ENCODE peak calls at places on chromosome 10, in four cellular contexts. N is tibial nerve, T is tibial artery, O is neural crest cell. P is an unnamed sample.
A peak's percentile ranks its signal among the peaks of the same experiment; 100 is the strongest.

GRCh38 chr10:44749141-44749540 is 162.0 kb upstream of the TMEM72 start:
- DNase-seq in N (no peak), T (no peak), O (no peak), P (no peak)

GRCh38 chr10:35533565-35533964 is 71.6 kb upstream of the GJD4 start:
- DNase-seq in N (no peak), T (no peak), O (no peak), P (no peak)

GRCh38 chr10:55311823-55312431 is 510.9 kb upstream of the PCDH15 start:
- DNase-seq in N (no peak), T (no peak), O (no peak), P (no peak)

GRCh38 chr10:76248781-76249180 is 817.4 kb downstream of the LRMDA start:
- DNase-seq in N (no peak), T (no peak), O (no peak), P (no peak)

GRCh38 chr10:99775850-99776249 is 6.6 kb upstream of the ABCC2 start:
- DNase-seq in N (no peak), T (no peak), O (no peak), P (no peak)

GRCh38 chr10:26780793-26781601 is 79.8 kb downstream of the ABI1 start:
- DNase-seq in N (no peak), T (no peak), O (no peak), P (no peak)

GRCh38 chr10:128540806-128541739 is 414.9 kb upstream of the MKI67 start:
- DNase-seq in N (no peak), T (no peak), O (peak; percentile 36), P (no peak)

GRCh38 chr10:78458983-78459638 is 425.4 kb downstream of the RPS24 start:
- DNase-seq in N (no peak), T (peak; percentile 11), O (no peak), P (no peak)

GRCh38 chr10:78207776-78208175 is 174.1 kb downstream of the RPS24 start:
- DNase-seq in N (no peak), T (no peak), O (no peak), P (no peak)

GRCh38 chr10:77553966-77554365 is 83.6 kb downstream of the KCNMA1 start:
- DNase-seq in N (no peak), T (no peak), O (no peak), P (no peak)

GRCh38 chr10:98446121-98446655 is 547 bp downstream of the HPS1 start:
- DNase-seq in N (no peak), T (peak; percentile 50), O (peak; percentile 20), P (no peak)

GRCh38 chr10:69496352-69497234 is 45.3 kb downstream of the TSPAN15 start:
- DNase-seq in N (no peak), T (no peak), O (no peak), P (no peak)

GRCh38 chr10:100519321-100520051 is at the start of gene SEC31B:
- DNase-seq in N (no peak), T (no peak), O (peak; percentile 60), P (peak; percentile 74)

GRCh38 chr10:46541735-46542566 is 14.5 kb downstream of the GPRIN2 start:
- DNase-seq in N (peak; percentile 11), T (peak; percentile 14), O (no peak), P (peak; percentile 65)

GRCh38 chr10:484925-485661 is 204.4 kb downstream of the DIP2C start:
- DNase-seq in N (no peak), T (no peak), O (no peak), P (peak; percentile 52)

GRCh38 chr10:17249820-17250219 is 21.8 kb downstream of the VIM start:
- DNase-seq in N (no peak), T (no peak), O (no peak), P (no peak)

GRCh38 chr10:44389556-44389955 is 4.7 kb upstream of the CXCL12 start:
- DNase-seq in N (no peak), T (no peak), O (no peak), P (no peak)

GRCh38 chr10:132658546-132659205 is 121.1 kb downstream of the INPP5A start:
- DNase-seq in N (no peak), T (no peak), O (no peak), P (no peak)

GRCh38 chr10:43126759-43127424 is 11.4 kb upstream of the CSGALNACT2 start:
- DNase-seq in N (no peak), T (no peak), O (no peak), P (peak; percentile 60)

GRCh38 chr10:126867567-126868365 is 37.5 kb upstream of the DOCK1 start:
- DNase-seq in N (no peak), T (no peak), O (no peak), P (peak; percentile 59)

GRCh38 chr10:43785252-43785651 is 136.6 kb upstream of the ZNF32 start:
- DNase-seq in N (no peak), T (no peak), O (no peak), P (no peak)

GRCh38 chr10:24962998-24963397 is 10.6 kb upstream of the PRTFDC1 start:
- DNase-seq in N (no peak), T (no peak), O (no peak), P (no peak)

GRCh38 chr10:113854757-113855626 is 531 bp downstream of the NHLRC2 start:
- DNase-seq in N (peak; percentile 36), T (peak; percentile 58), O (peak; percentile 53), P (peak; percentile 80)

GRCh38 chr10:45000764-45001381 is at the start of gene ZNF22:
- DNase-seq in N (peak; percentile 47), T (peak; percentile 59), O (peak; percentile 74), P (peak; percentile 86)

DNA sequence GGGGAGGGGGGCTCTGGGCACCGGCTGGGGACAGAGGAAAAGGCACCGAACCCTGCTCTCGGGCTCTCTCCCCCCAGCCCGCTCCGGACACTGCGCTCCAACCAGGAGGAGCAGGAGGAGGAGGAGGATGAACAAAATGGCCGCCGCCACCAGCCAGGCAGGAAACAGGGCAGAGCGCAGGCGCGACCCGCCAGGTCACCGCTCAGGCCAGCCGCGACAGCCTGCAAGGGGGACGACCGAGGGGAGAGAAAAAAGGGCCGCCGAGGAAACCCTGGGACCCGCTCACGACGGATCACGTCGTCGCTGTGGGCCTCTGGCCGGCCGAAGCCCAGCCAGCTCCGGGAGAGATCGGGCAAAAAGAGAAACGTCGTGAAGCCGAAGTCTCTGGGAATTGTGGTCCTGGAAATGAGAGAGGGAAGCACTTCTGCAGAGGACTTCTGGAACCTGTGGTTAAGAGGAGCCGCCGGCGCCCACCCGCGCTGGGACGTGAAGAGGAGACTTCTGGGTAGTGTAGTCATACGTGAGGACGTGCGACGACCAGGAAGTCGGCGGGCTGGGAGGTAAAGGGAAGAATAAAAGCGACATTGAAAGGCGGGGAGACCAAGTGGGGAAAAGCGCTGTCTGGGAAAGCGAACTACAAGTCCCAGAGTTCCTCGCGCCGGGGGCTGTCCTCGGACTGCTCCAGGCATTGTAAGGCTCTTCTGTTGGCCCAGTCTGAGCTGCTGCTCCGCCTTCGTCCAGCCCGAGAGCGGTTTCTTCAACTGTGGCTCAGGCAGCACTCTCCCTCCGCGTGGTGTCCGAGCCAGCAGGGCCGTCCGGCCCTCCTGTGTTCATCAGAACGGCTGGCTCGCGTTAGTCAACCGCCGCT is at the start of gene TIAL1:
- DNase-seq in N (peak; percentile 94), T (peak; percentile 98), O (peak; percentile 91), P (peak; percentile 95)
- TF ChIP-seq CTCF in N (no peak), T (no peak), O (no peak), P (no peak)

DNA sequence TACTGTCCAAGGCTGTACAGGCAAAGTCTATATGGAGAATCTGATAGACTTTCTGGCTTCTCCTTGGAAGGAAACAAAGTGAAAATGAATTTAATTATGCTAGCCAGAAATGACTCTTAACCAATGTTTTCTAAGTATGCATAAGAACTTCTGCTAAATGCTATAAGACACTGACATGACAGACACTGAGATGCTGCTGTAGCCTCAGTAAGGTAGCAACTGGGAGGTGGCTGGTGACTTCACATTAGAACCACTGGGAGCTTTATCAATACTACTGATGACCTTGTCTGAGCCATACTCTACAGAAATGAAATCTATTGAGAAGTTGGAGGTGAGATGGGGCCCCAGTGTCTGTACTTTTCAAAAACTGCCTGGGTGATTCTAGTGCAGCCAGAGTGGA is 188.6 kb downstream of the ZNF365 start:
- DNase-seq in N (no peak), T (no peak), O (no peak), P (no peak)
- TF ChIP-seq CTCF in N (no peak), T (no peak), O (no peak), P (no peak)

DNA sequence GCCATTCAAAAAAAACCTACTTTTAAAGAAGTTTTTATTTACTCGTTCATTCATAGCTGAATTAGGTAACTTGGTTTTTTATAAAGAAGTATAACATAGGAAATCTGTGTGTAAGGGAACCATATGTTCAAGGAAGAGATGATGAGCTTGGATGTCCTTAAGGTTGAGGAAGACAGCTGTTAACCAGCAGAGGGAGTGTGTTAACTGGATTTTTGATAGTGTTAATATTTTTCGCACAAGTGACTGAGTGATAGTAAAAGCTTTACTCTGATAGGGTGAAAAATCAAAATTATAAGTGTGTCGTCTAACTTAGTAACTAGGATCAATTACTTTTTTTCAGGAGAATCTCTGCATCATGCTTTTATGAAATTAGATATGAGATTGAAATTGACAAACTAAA is 134.7 kb downstream of the ARL5B start:
- DNase-seq in N (no peak), T (no peak), O (no peak), P (no peak)
- TF ChIP-seq CTCF in N (peak; percentile 18), T (peak; percentile 16), O (peak; percentile 66), P (peak; percentile 71)

DNA sequence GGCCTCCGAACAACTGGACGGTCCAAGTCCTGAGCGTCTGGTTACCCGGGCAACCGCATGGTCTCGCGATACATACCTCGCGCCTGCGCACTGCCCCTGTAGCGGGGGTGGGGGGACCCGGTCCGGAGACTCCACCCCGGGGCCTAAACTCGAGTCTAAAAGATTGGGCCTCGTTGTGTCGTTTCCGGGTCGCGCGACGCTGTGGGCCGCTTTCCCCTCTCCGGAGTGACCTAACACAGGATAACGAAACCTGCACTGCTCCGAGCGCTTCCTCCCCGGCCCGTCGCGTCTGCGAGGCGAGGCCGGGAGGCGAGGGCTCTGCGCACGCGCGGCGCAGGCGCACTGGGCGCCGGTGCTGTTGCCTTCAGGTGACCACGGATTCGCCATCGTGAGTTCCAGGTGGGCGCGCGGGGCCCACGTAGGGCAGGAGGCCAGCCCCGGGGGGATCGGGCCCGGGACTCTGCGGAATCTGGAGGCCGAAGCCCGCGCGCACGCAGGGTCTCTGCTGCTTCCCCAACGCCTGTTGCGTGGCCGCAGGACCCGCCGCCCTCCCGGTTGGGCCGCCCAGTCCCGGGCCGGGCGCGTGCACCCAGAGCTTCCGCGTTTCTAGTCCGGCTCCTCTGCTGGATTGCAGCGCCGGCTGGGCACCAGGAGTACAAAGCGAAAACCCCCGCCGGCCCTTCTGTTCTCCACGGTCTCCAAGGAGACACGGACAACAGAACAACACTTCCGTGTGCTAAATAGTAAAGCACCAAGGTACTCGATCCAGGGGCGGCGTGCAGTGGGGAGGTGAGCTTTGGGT is at the start of gene RPP38:
- DNase-seq in N (peak; percentile 94), T (peak; percentile 94), O (peak; percentile 96), P (peak; percentile 99)
- TF ChIP-seq CTCF in N (no peak), T (no peak), O (no peak), P (no peak)